ENCODE peak calls at places on chromosomes 2 and 18, in six cellular contexts. N is GM20000, F is HAP-1, Q is HCT116, S is NCI-H1092 treated with DMSO at 0.1 percent for 48 hours, O is left cardiac atrium. W is an unnamed sample.

GRCh38 chr2:118843492-118844132 is 3.8 kb downstream of the EN1 start:
- DNase-seq in N (peak; percentile 34), F (no peak), Q (no peak), S (no peak), O (no peak), W (peak; percentile 14)

GRCh38 chr2:218577482-218578220 is 9.0 kb downstream of the CNOT9 start:
- DNase-seq in N (no peak), F (no peak), Q (no peak), S (no peak), O (no peak), W (no peak)

GRCh38 chr2:156331572-156332451 is 709 bp downstream of the NR4A2 start:
- DNase-seq in N (peak; percentile 45), F (peak; percentile 34), Q (no peak), S (no peak), O (peak; percentile 77), W (no peak)

GRCh38 chr2:45013229-45014015 is 4.2 kb upstream of the SIX2 start:
- DNase-seq in N (no peak), F (no peak), Q (no peak), S (no peak), O (no peak), W (no peak)

GRCh38 chr2:239463541-239464165 is 62.8 kb upstream of the HDAC4 start:
- DNase-seq in N (no peak), F (no peak), Q (no peak), S (no peak), O (peak; percentile 16), W (no peak)

GRCh38 chr2:200056105-200056504 is 100.7 kb downstream of the MAIP1 start:
- DNase-seq in N (no peak), F (no peak), Q (no peak), S (no peak), O (no peak), W (no peak)

GRCh38 chr2:27211943-27212625 is at the start of the genes ATRAID and SLC5A6:
- DNase-seq in N (peak; percentile 97), F (peak; percentile 85), Q (peak; percentile 72), S (peak; percentile 85), O (peak; percentile 91), W (peak; percentile 85)

GRCh38 chr18:78757014-78757413 is 222.6 kb upstream of the SALL3 start:
- DNase-seq in N (no peak), F (no peak), Q (no peak), S (no peak), O (no peak), W (no peak)

GRCh38 chr2:128791983-128792315 is 473.3 kb upstream of the HS6ST1 start:
- DNase-seq in N (no peak), F (no peak), Q (no peak), S (no peak), O (no peak), W (no peak)

GRCh38 chr2:54067851-54068375 is 47.5 kb upstream of the ACYP2 start:
- DNase-seq in N (no peak), F (no peak), Q (no peak), S (no peak), O (no peak), W (no peak)

GRCh38 chr2:47190188-47190818 is 35.2 kb upstream of the STPG4 start:
- DNase-seq in N (no peak), F (no peak), Q (no peak), S (no peak), O (no peak), W (no peak)

GRCh38 chr2:110149330-110150220 is 34.0 kb upstream of the MALL start:
- DNase-seq in N (no peak), F (no peak), Q (peak; percentile 85), S (no peak), O (no peak), W (no peak)

GRCh38 chr18:42706618-42707017 is 408.9 kb downstream of the RIT2 start:
- DNase-seq in N (no peak), F (peak; percentile 6), Q (no peak), S (peak; percentile 12), O (no peak), W (no peak)

GRCh38 chr2:95337829-95338228 is 40.7 kb downstream of the KCNIP3 start:
- DNase-seq in N (no peak), F (no peak), Q (no peak), S (no peak), O (peak; percentile 9), W (no peak)

GRCh38 chr18:10351221-10351795 is 103.1 kb upstream of the APCDD1 start:
- DNase-seq in N (no peak), F (no peak), Q (no peak), S (no peak), O (no peak), W (no peak)

GRCh38 chr2:165529130-165529529 is 59.6 kb downstream of the CSRNP3 start:
- DNase-seq in N (no peak), F (no peak), Q (no peak), S (no peak), O (no peak), W (no peak)

GRCh38 chr2:100733344-100734187 is 86.4 kb upstream of the NPAS2 start:
- DNase-seq in N (no peak), F (no peak), Q (no peak), S (no peak), O (peak; percentile 57), W (peak; percentile 35)

GRCh38 chr2:49351531-49351930 is 197.2 kb upstream of the FSHR start:
- DNase-seq in N (no peak), F (no peak), Q (no peak), S (no peak), O (no peak), W (no peak)

GRCh38 chr2:177171418-177171865 is 41.2 kb upstream of the HNRNPA3 start:
- DNase-seq in N (no peak), F (no peak), Q (no peak), S (no peak), O (no peak), W (no peak)

GRCh38 chr18:57833441-57834101 is 30.5 kb upstream of the ATP8B1 start:
- DNase-seq in N (peak; percentile 40), F (no peak), Q (no peak), S (no peak), O (no peak), W (no peak)

GRCh38 chr18:3983351-3983969 is 471.6 kb downstream of the DLGAP1 start:
- DNase-seq in N (no peak), F (peak; percentile 79), Q (no peak), S (no peak), O (no peak), W (no peak)

GRCh38 chr18:58396144-58396543 is 232.7 kb downstream of the ALPK2 start:
- DNase-seq in N (no peak), F (no peak), Q (no peak), S (no peak), O (no peak), W (no peak)

GRCh38 chr2:168060956-168061750 is 186.2 kb downstream of the STK39 start:
- DNase-seq in N (no peak), F (no peak), Q (no peak), S (no peak), O (no peak), W (no peak)